ENCODE peak calls at places on chromosome 5, in six cellular contexts. K is stimulated activated CD8-positive, alpha-beta memory T cell treated with anti-CD3 and anti-CD28 coated beads, Interleukin-4, amount 100 ng/mL, for 1 hour; T is NCI-H774; A is astrocyte of the hippocampus; U is smooth muscle cell of the brain vasculature; Q is IMR-90. L is an unnamed sample.

GRCh38 chr5:54301852-54302251 is 8.5 kb downstream of the ARL15 start:
- DNase-seq in K (no peak), Q (no peak), A (no peak), U (no peak), T (no peak), L (no peak)

GRCh38 chr5:81782811-81783210 is 31.9 kb upstream of the SSBP2 start:
- DNase-seq in T (no peak), A (no peak), Q (peak; percentile 60), U (no peak), K (no peak), L (no peak)

GRCh38 chr5:180782748-180783147 is 19.9 kb downstream of the MGAT1 start:
- DNase-seq in A (no peak), Q (no peak), K (no peak), U (no peak), T (no peak), L (no peak)

GRCh38 chr5:147658293-147658932 is 124.1 kb downstream of the JAKMIP2 start:
- DNase-seq in T (no peak), U (no peak), Q (no peak), K (no peak), A (peak; percentile 64), L (no peak)

GRCh38 chr5:14148890-14149671 is 5.9 kb downstream of the TRIO start:
- DNase-seq in K (no peak), T (no peak), A (no peak), Q (no peak), U (no peak), L (no peak)

GRCh38 chr5:91283899-91284298 is 99.2 kb downstream of the ARRDC3 start:
- DNase-seq in Q (peak; percentile 81), A (peak; percentile 75), K (no peak), U (no peak), T (no peak), L (no peak)

GRCh38 chr5:55303238-55303690 is 4.2 kb downstream of the DHX29 start:
- DNase-seq in U (no peak), K (no peak), T (no peak), A (peak; percentile 89), Q (peak; percentile 93), L (no peak)

GRCh38 chr5:168467755-168468280 is 18.5 kb upstream of the RARS1 start:
- DNase-seq in T (peak; percentile 66), K (no peak), A (no peak), U (no peak), Q (no peak), L (no peak)